ENCODE peak calls at places on chromosomes 1 and 21, in seven cellular contexts. G, D, X, V, W, O and Z are unnamed samples.

GRCh38 chr1:41917835-41918449 is 780 bp downstream of the HIVEP3 start:
- DNase-seq in O (no peak), G (peak; percentile 38), X (no peak), D (no peak), V (peak; percentile 54), W (no peak), Z (no peak)

GRCh38 chr1:51313268-51313852 is 17.0 kb downstream of the TTC39A start:
- DNase-seq in D (no peak), X (no peak), O (no peak), V (no peak), W (no peak), G (no peak), Z (no peak)

GRCh38 chr1:178768423-178768822 is 43.4 kb downstream of the RALGPS2 start:
- DNase-seq in W (no peak), D (no peak), X (no peak), O (no peak), V (peak; percentile 24), G (no peak), Z (no peak)

GRCh38 chr1:107477233-107477632 is 336.4 kb downstream of the NTNG1 start:
- DNase-seq in X (no peak), W (no peak), D (no peak), G (peak; percentile 2), O (no peak), V (no peak), Z (no peak)

GRCh38 chr21:32062591-32063227 is 189.9 kb downstream of the HUNK start:
- DNase-seq in W (no peak), D (no peak), V (no peak), G (no peak), X (no peak), O (no peak), Z (no peak)

GRCh38 chr1:37995773-37996379 is 6.1 kb upstream of the SF3A3 start:
- DNase-seq in O (peak; percentile 96), V (peak; percentile 92), W (no peak), G (peak; percentile 44), X (no peak), D (no peak), Z (no peak)

GRCh38 chr1:210330279-210330866 is 1.7 kb downstream of the HHAT start:
- DNase-seq in G (no peak), D (no peak), V (no peak), O (no peak), X (no peak), W (no peak), Z (no peak)

GRCh38 chr1:87833158-87833557 is 504.5 kb downstream of the LMO4 start:
- DNase-seq in W (no peak), X (no peak), G (no peak), O (no peak), V (no peak), D (no peak), Z (no peak)

GRCh38 chr1:169122976-169123375 is 16.5 kb downstream of the ATP1B1 start:
- DNase-seq in W (no peak), D (no peak), X (no peak), O (no peak), V (no peak), G (no peak), Z (no peak)

GRCh38 chr1:15958788-15959187 is 17.1 kb downstream of the ZBTB17 start:
- DNase-seq in D (no peak), X (no peak), W (no peak), V (no peak), G (no peak), O (no peak), Z (no peak)

GRCh38 chr1:218350909-218351616 is 5.9 kb downstream of the TGFB2 start:
- DNase-seq in X (no peak), W (peak; percentile 91), D (no peak), V (no peak), G (no peak), O (no peak), Z (no peak)

GRCh38 chr1:17335821-17336718 is 28.1 kb downstream of the PADI4 start:
- DNase-seq in D (no peak), V (peak; percentile 71), X (peak; percentile 56), W (peak; percentile 35), G (peak; percentile 64), O (peak; percentile 86), Z (peak; percentile 28)

GRCh38 chr1:47709302-47710074 is 271.6 kb downstream of the FOXD2 start:
- DNase-seq in D (no peak), X (no peak), O (no peak), G (no peak), W (no peak), V (peak; percentile 44), Z (no peak)

GRCh38 chr1:2252423-2252822 is 24.3 kb downstream of the SKI start:
- DNase-seq in X (no peak), O (no peak), G (no peak), V (no peak), W (no peak), D (no peak), Z (no peak)

GRCh38 chr1:20726107-20726911 is 6.2 kb downstream of the SH2D5 start:
- DNase-seq in W (no peak), V (no peak), G (no peak), O (peak; percentile 73), X (no peak), D (no peak), Z (no peak)

GRCh38 chr21:29298348-29299045 is at the start of gene BACH1:
- DNase-seq in W (no peak), V (peak; percentile 99), D (peak; percentile 65), O (peak; percentile 97), G (peak; percentile 85), X (peak; percentile 66), Z (peak; percentile 70)

GRCh38 chr1:216223521-216223920 is 199.7 kb downstream of the USH2A start:
- DNase-seq in V (no peak), O (no peak), G (no peak), W (no peak), X (no peak), D (no peak), Z (no peak)

GRCh38 chr21:42703173-42703908 is 49.9 kb downstream of the PDE9A start:
- DNase-seq in G (no peak), D (no peak), W (no peak), V (no peak), X (no peak), O (peak; percentile 57), Z (no peak)

GRCh38 chr1:68174173-68175113 is 57.9 kb downstream of the WLS start:
- DNase-seq in W (peak; percentile 97), V (peak; percentile 88), O (peak; percentile 76), G (no peak), D (no peak), X (peak; percentile 41), Z (no peak)

GRCh38 chr1:63732666-63733065 is 41.2 kb upstream of the ROR1 start:
- DNase-seq in X (no peak), D (no peak), O (no peak), V (peak; percentile 38), G (no peak), W (no peak), Z (no peak)

GRCh38 chr1:165862448-165862847 is 35.0 kb downstream of the UCK2 start:
- DNase-seq in X (no peak), V (no peak), G (no peak), W (no peak), D (no peak), O (no peak), Z (no peak)

GRCh38 chr1:107877092-107877491 is 87.9 kb downstream of the VAV3 start:
- DNase-seq in D (no peak), W (no peak), X (peak; percentile 12), V (peak; percentile 16), O (no peak), G (no peak), Z (no peak)

GRCh38 chr1:185483647-185484450 is 166.8 kb upstream of the IVNS1ABP start:
- DNase-seq in W (peak; percentile 22), X (peak; percentile 75), D (no peak), G (no peak), V (peak; percentile 85), O (no peak), Z (no peak)

GRCh38 chr1:202067188-202067977 is 55.3 kb upstream of the GPR37L1 start:
- DNase-seq in G (no peak), W (no peak), O (no peak), V (no peak), D (no peak), X (peak; percentile 71), Z (no peak)

GRCh38 chr1:174157157-174157806 is 2.0 kb upstream of the RABGAP1L start:
- DNase-seq in G (no peak), D (no peak), X (no peak), V (no peak), O (no peak), W (no peak), Z (peak; percentile 38)

GRCh38 chr1:198681831-198682756 is 43.3 kb downstream of the PTPRC start:
- DNase-seq in D (no peak), G (peak; percentile 68), W (no peak), X (peak; percentile 35), O (no peak), V (peak; percentile 69), Z (peak; percentile 17)

GRCh38 chr1:4729108-4729506 is 74.7 kb downstream of the AJAP1 start:
- DNase-seq in X (no peak), O (no peak), V (no peak), D (no peak), G (no peak), W (no peak), Z (no peak)

GRCh38 chr21:18384771-18385170 is 18.8 kb downstream of the TMPRSS15 start:
- DNase-seq in G (no peak), O (no peak), X (no peak), V (no peak), D (no peak), W (no peak), Z (no peak)

GRCh38 chr1:203661572-203661971 is 34.9 kb downstream of the ATP2B4 start:
- DNase-seq in D (no peak), W (no peak), X (no peak), G (no peak), O (no peak), V (no peak), Z (no peak)

GRCh38 chr1:25610822-25611630 is 5.6 kb upstream of the MAN1C1 start:
- DNase-seq in O (no peak), G (no peak), W (no peak), X (no peak), D (no peak), V (no peak), Z (no peak)

GRCh38 chr1:185971688-185972087 is 237.5 kb downstream of the HMCN1 start:
- DNase-seq in G (no peak), V (no peak), D (no peak), X (no peak), O (no peak), W (peak; percentile 86), Z (no peak)